ENCODE peak calls at places on chromosomes 4 and X, in eight cellular contexts. L is omental fat pad; S is islet precursor cell; B is HS-5; T is B cell; J is foreskin fibroblast; W is HFF-Myc; M is stimulated activated CD4-positive, alpha-beta T cell treated with anti-CD3 and anti-CD28 coated beads, Interleukin-12 subunit alpha, Interleukin-12 subunit beta, amount 100 ng/mL, for 24 hours. D is an unnamed sample.
A peak's percentile ranks its signal among the peaks of the same experiment; 100 is the strongest.

GRCh38 chr4:48906283-48907173 is at the start of gene OCIAD2:
- DNase-seq in J (peak; percentile 68), S (peak; percentile 80), B (no peak), W (no peak), L (no peak), T (peak; percentile 85), M (peak; percentile 73), D (peak; percentile 79)

GRCh38 chr4:139453041-139453370 is 915 bp upstream of the RAB33B start:
- DNase-seq in L (no peak), S (no peak), M (peak; percentile 43), T (peak; percentile 83), W (peak; percentile 69), B (peak; percentile 30), J (no peak), D (no peak)

GRCh38 chr4:147683172-147683571 is 791 bp downstream of the PRMT9 start:
- DNase-seq in J (peak; percentile 55), S (no peak), L (no peak), W (no peak), M (no peak), B (no peak), T (peak; percentile 34), D (no peak)

GRCh38 chr4:3680656-3681055 is 85.5 kb upstream of the ADRA2C start:
- DNase-seq in S (no peak), W (no peak), T (no peak), B (no peak), L (no peak), M (no peak), J (no peak), D (no peak)

GRCh38 chr4:120850048-120850599 is 72.4 kb downstream of the PRDM5 start:
- DNase-seq in L (no peak), J (peak; percentile 77), S (no peak), T (no peak), M (no peak), W (peak; percentile 49), B (peak; percentile 61), D (no peak)

GRCh38 chr4:10201356-10202223 is 85.0 kb upstream of the WDR1 start:
- DNase-seq in W (no peak), S (no peak), L (no peak), M (no peak), B (no peak), T (no peak), J (no peak), D (no peak)

GRCh38 chrX:39532761-39533160 is 565.0 kb downstream of the BCOR start:
- DNase-seq in L (no peak), T (no peak), J (no peak), M (no peak), B (no peak), W (no peak), S (peak; percentile 41), D (no peak)

GRCh38 chr4:183444953-183445543 is 612 bp downstream of the CDKN2AIP start:
- DNase-seq in L (no peak), M (no peak), J (peak; percentile 48), S (peak; percentile 71), T (no peak), W (no peak), B (no peak), D (no peak)

GRCh38 chr4:21181716-21182115 is 481.5 kb downstream of the PACRGL start:
- DNase-seq in T (no peak), L (no peak), M (no peak), S (no peak), B (no peak), J (peak; percentile 64), W (no peak), D (no peak)

GRCh38 chrX:25206761-25207160 is 191.0 kb upstream of the ARX start:
- DNase-seq in T (no peak), W (no peak), M (no peak), J (peak; percentile 73), B (peak; percentile 39), S (peak; percentile 75), L (no peak), D (no peak)

GRCh38 chr4:17667653-17668201 is 53.3 kb downstream of the MED28 start:
- DNase-seq in L (no peak), T (peak; percentile 6), M (no peak), S (no peak), J (no peak), B (no peak), W (no peak), D (no peak)

GRCh38 chr4:123350191-123350544 is 46.4 kb upstream of the SPRY1 start:
- DNase-seq in S (peak; percentile 58), L (no peak), W (no peak), J (no peak), M (no peak), B (no peak), T (peak; percentile 19), D (no peak)

GRCh38 chr4:112330921-112331320 is 33.8 kb downstream of the ALPK1 start:
- DNase-seq in J (no peak), S (no peak), M (no peak), T (no peak), B (no peak), L (no peak), W (no peak), D (no peak)

GRCh38 chr4:55411621-55412020 is 15.9 kb downstream of the TMEM165 start:
- DNase-seq in B (no peak), S (no peak), T (no peak), L (no peak), M (no peak), J (peak; percentile 30), W (no peak), D (no peak)

GRCh38 chrX:34893741-34894140 is 48.9 kb upstream of the FAM47B start:
- DNase-seq in S (no peak), W (no peak), M (no peak), T (no peak), B (no peak), J (no peak), L (no peak), D (no peak)

GRCh38 chrX:21926527-21927278 is 13.8 kb upstream of the SMS start:
- DNase-seq in S (no peak), L (no peak), B (peak; percentile 91), M (no peak), W (peak; percentile 78), T (no peak), J (peak; percentile 90), D (peak; percentile 24)

GRCh38 chrX:65821721-65822496 is 154.5 kb downstream of the MSN start:
- DNase-seq in S (no peak), M (peak; percentile 19), B (no peak), L (no peak), J (peak; percentile 1), T (peak; percentile 53), W (no peak), D (peak; percentile 45)

GRCh38 chr4:76341063-76341462 is 34.5 kb downstream of the STBD1 start:
- DNase-seq in W (no peak), B (peak; percentile 5), J (peak; percentile 55), S (no peak), M (no peak), L (no peak), T (no peak), D (no peak)

GRCh38 chr4:121057466-121057911 is 14.8 kb downstream of the NDNF start:
- DNase-seq in B (no peak), M (no peak), T (no peak), J (peak; percentile 24), L (no peak), W (no peak), S (no peak), D (no peak)

GRCh38 chr4:6335040-6335590 is 65.5 kb downstream of the WFS1 start:
- DNase-seq in T (no peak), M (no peak), J (no peak), W (no peak), B (no peak), L (no peak), S (no peak), D (no peak)

GRCh38 chr4:182766851-182767250 is 150.3 kb downstream of the DCTD start:
- DNase-seq in B (no peak), W (no peak), T (no peak), J (no peak), L (no peak), M (no peak), S (no peak), D (no peak)

GRCh38 chrX:71616672-71617529 is 1.4 kb downstream of the CXCR3 start:
- DNase-seq in W (no peak), M (no peak), T (no peak), S (no peak), J (no peak), B (no peak), L (no peak), D (no peak)

GRCh38 chr4:1873776-1874175 is 2.6 kb downstream of the NSD2 start:
- DNase-seq in J (no peak), T (no peak), B (no peak), S (no peak), W (no peak), L (no peak), M (no peak), D (no peak)

GRCh38 chrX:37872303-37872655 is 24.9 kb upstream of the DYNLT3 start:
- DNase-seq in M (no peak), T (no peak), J (no peak), L (no peak), S (no peak), W (no peak), B (no peak), D (no peak)

GRCh38 chr4:72977936-72978485 is 91.5 kb downstream of the COX18 start:
- DNase-seq in L (no peak), M (no peak), S (no peak), T (no peak), W (no peak), B (no peak), J (no peak), D (no peak)

GRCh38 chrX:110987292-110987691 is 108.7 kb upstream of the PAK3 start:
- DNase-seq in M (no peak), W (no peak), L (no peak), J (no peak), B (no peak), S (peak; percentile 64), T (no peak), D (no peak)

GRCh38 chrX:119870626-119871131 is 854 bp downstream of the RNF113A start:
- DNase-seq in T (peak; percentile 37), W (no peak), M (peak; percentile 6), L (no peak), B (no peak), S (peak; percentile 60), J (peak; percentile 43), D (no peak)

GRCh38 chr4:155248002-155248896 is 39.8 kb downstream of the NPY2R start:
- DNase-seq in T (no peak), W (no peak), B (no peak), M (no peak), J (no peak), L (no peak), S (no peak), D (no peak)

GRCh38 chr4:67071641-67072040 is 473.7 kb downstream of the CENPC start:
- DNase-seq in S (no peak), L (no peak), B (no peak), J (no peak), M (no peak), W (no peak), T (no peak), D (no peak)

GRCh38 chrX:51889851-51890250 is 3.6 kb upstream of the MAGED1 start:
- DNase-seq in M (no peak), W (no peak), B (no peak), L (no peak), J (no peak), S (no peak), T (no peak), D (no peak)

GRCh38 chr4:74692973-74693372 is 101.3 kb downstream of the BTC start:
- DNase-seq in L (no peak), W (no peak), S (peak; percentile 57), B (no peak), M (no peak), T (no peak), J (no peak), D (no peak)

GRCh38 chr4:68180858-68181531 is 51.3 kb upstream of the TMPRSS11F start:
- DNase-seq in J (peak; percentile 3), L (no peak), T (no peak), B (peak; percentile 16), W (no peak), S (no peak), M (no peak), D (no peak)

D was measured in GM06990.